ENCODE peak calls at places on chromosomes 4 and X, in ten cellular contexts. O, K, L, G, P, F, H, W, J and R are unnamed samples.

GRCh38 chr4:127896069-127896468 is 15.4 kb downstream of the PLK4 start:
- DNase-seq in G (no peak), F (no peak), W (no peak), J (no peak), H (no peak), K (no peak), L (no peak), O (no peak), P (no peak), R (no peak)

GRCh38 chr4:15652191-15652590 is 3.0 kb downstream of the FBXL5 start:
- DNase-seq in G (no peak), F (peak), J (no peak), H (no peak), W (peak), O (no peak), P (peak), L (no peak), K (no peak), R (peak)

GRCh38 chr4:123640271-123640670 is 243.7 kb downstream of the SPRY1 start:
- DNase-seq in G (no peak), K (no peak), H (peak), J (no peak), O (no peak), W (no peak), F (peak), P (peak), L (no peak), R (no peak)

GRCh38 chrX:11770320-11770719 is 12.3 kb downstream of the MSL3 start:
- DNase-seq in G (peak), W (peak), L (peak), O (no peak), J (peak), F (peak), K (peak), H (peak), P (peak), R (peak)

GRCh38 chrX:84046403-84046984 is 141.5 kb downstream of the RPS6KA6 start:
- DNase-seq in P (peak), F (peak), K (no peak), O (no peak), G (no peak), J (no peak), L (peak), H (peak), W (peak), R (peak)

GRCh38 chrX:95076449-95076848 is 1402.4 kb downstream of the FAM133A start:
- DNase-seq in K (no peak), H (peak), J (no peak), O (no peak), W (peak), F (peak), P (peak), L (peak), G (no peak), R (no peak)

GRCh38 chrX:15579778-15580747 is 20.7 kb downstream of the ACE2 start:
- DNase-seq in J (no peak), W (no peak), F (peak), G (no peak), P (no peak), L (no peak), H (no peak), K (no peak), O (no peak), R (no peak)

GRCh38 chr4:148226341-148226740 is 215.9 kb downstream of the NR3C2 start:
- DNase-seq in F (no peak), O (no peak), K (no peak), H (no peak), P (no peak), L (no peak), J (no peak), G (no peak), W (no peak), R (no peak)

GRCh38 chr4:76897522-76898384 is at the start of gene SOWAHB:
- DNase-seq in F (no peak), W (peak), J (peak), G (peak), K (peak), O (no peak), L (no peak), P (no peak), H (no peak), R (no peak)